ENCODE peak calls at places on chromosomes 2 and 18, in nine cellular contexts. O is spleen, Q is H1, I is GM12878, R is HCT116, N is Panc1, A is esophagus muscularis mucosa, L is HL-60, P is stomach. G is an unnamed sample.

GRCh38 chr2:14717131-14717530 is 84.6 kb downstream of the LRATD1 start:
- DNase-seq in L (no peak), Q (no peak), I (no peak), P (no peak), N (no peak), R (no peak), O (no peak), A (peak; percentile 24), G (no peak)

GRCh38 chr2:106332054-106332453 is 136.2 kb downstream of the RGPD3 start:
- DNase-seq in L (no peak), R (no peak), I (no peak), P (no peak), A (peak; percentile 47), O (no peak), Q (no peak), N (no peak), G (no peak)

GRCh38 chr2:165369131-165369935 is 100.2 kb upstream of the CSRNP3 start:
- DNase-seq in A (no peak), Q (no peak), I (no peak), P (peak; percentile 56), O (no peak), R (no peak), N (no peak), L (no peak), G (no peak)

GRCh38 chr2:47091118-47091517 is 64.0 kb downstream of the STPG4 start:
- DNase-seq in Q (no peak), N (no peak), O (no peak), I (no peak), P (no peak), L (no peak), A (no peak), R (no peak), G (no peak)

GRCh38 chr18:23422751-23423418 is 30.2 kb upstream of the RIOK3 start:
- DNase-seq in Q (peak; percentile 28), R (peak; percentile 78), A (no peak), O (peak; percentile 83), P (peak; percentile 57), L (peak; percentile 97), N (no peak), I (peak; percentile 92), G (no peak)

GRCh38 chr18:63098014-63098981 is 221.3 kb downstream of the BCL2 start:
- DNase-seq in P (no peak), O (no peak), N (no peak), L (peak; percentile 94), A (peak; percentile 57), Q (no peak), I (peak; percentile 77), R (no peak), G (no peak)

GRCh38 chr18:37397814-37398213 is 167.8 kb downstream of the CELF4 start:
- DNase-seq in O (peak; percentile 65), A (no peak), I (no peak), N (no peak), P (no peak), L (no peak), Q (no peak), R (no peak), G (no peak)

GRCh38 chr2:25491966-25492532 is 150.3 kb upstream of the DNMT3A start:
- DNase-seq in I (no peak), R (no peak), O (no peak), L (no peak), Q (no peak), P (no peak), N (no peak), A (no peak), G (no peak)

GRCh38 chr2:29425866-29426265 is 310.7 kb downstream of the CLIP4 start:
- DNase-seq in I (no peak), Q (no peak), O (no peak), A (no peak), N (no peak), L (no peak), P (no peak), R (no peak), G (no peak)

GRCh38 chr2:226079186-226079585 is 679.7 kb downstream of the NYAP2 start:
- DNase-seq in R (no peak), O (no peak), Q (no peak), P (no peak), N (no peak), L (no peak), A (no peak), I (no peak), G (no peak)

GRCh38 chr18:12443631-12444030 is 35.9 kb downstream of the PRELID3A start:
- DNase-seq in I (no peak), Q (no peak), N (no peak), P (no peak), O (no peak), A (no peak), R (no peak), L (no peak), G (peak; percentile 14)

GRCh38 chr2:128682266-128682665 is 363.6 kb upstream of the HS6ST1 start:
- DNase-seq in L (no peak), O (no peak), N (no peak), P (peak; percentile 8), I (no peak), Q (no peak), R (no peak), A (no peak), G (no peak)

GRCh38 chr2:55779459-55780421 is 86.1 kb upstream of the PNPT1 start:
- DNase-seq in N (peak; percentile 87), I (no peak), L (no peak), Q (no peak), R (peak; percentile 68), O (no peak), A (no peak), P (no peak), G (no peak)

GRCh38 chr2:121189656-121190381 is 95.2 kb downstream of the TFCP2L1 start:
- DNase-seq in L (no peak), R (no peak), A (no peak), Q (no peak), N (no peak), O (peak; percentile 68), I (no peak), P (peak; percentile 10), G (no peak)

GRCh38 chr2:113276216-113276905 is 2.4 kb downstream of the PAX8 start:
- DNase-seq in L (no peak), A (no peak), I (no peak), R (no peak), O (no peak), Q (no peak), P (no peak), N (no peak), G (no peak)

DNA sequence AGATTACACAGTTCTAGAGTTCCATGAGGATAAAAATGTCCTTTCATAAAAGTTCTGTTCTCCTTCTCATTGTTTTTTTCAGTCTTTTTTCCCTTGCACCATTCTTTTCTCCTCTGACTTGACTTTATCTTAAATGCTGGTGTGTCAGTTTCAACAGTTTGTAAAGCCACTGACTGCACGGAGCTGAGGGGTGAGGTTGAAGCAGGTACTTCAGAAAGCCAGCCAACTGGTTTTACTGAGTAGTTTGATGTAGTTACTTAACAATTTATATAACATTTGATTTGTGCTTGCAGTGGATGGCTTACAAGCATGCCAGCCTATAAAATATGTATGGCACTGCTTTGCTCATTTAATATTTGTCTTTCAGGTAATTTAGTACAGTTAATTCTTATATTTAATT is 55.3 kb downstream of the FAM171B start:
- DNase-seq in R (no peak), L (no peak), O (no peak), A (no peak), Q (no peak), N (no peak), I (no peak), P (no peak), G (no peak)
- TF ChIP-seq POLR2AphosphoS5 in R (no peak), L (no peak), O (no peak), A (no peak), Q (no peak), N (no peak), I (no peak), P (no peak), G (no peak)

DNA sequence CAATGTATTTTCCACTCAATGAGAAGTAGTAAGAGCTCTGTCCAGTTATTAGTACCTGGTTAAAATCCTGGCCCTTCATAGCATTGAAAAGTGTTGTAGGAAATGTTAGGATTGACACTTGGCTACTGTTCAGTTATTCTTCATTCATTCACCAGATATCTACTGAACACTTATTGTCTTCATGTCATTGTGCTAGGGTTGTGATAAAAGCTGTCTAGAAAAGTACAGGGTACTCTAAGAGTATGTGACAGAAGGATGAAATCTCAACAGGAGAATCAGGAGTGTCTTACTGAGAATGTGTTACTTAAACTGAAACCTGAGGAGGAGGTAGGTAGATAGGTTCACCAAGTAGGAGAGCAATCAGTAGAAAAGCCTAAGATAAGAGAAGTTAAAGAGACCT is 511.8 kb upstream of the RAB12 start:
- DNase-seq in R (no peak), O (no peak), N (no peak), A (no peak), Q (no peak), L (no peak), P (no peak), I (no peak), G (no peak)
- TF ChIP-seq POLR2AphosphoS5 in R (no peak), O (no peak), N (no peak), A (no peak), Q (no peak), L (no peak), P (no peak), I (no peak), G (no peak)

GRCh38 chr18:13726228-13726971 is at the start of the genes FAM210A and RNMT:
- DNase-seq in I (peak; percentile 86), L (peak; percentile 99), O (peak; percentile 99), R (peak; percentile 90), A (peak; percentile 99), N (peak; percentile 60), Q (peak; percentile 89), P (peak; percentile 96), G (peak; percentile 66)
- TF ChIP-seq POLR2AphosphoS5 in I (peak; percentile 84), L (peak; percentile 91), O (peak; percentile 99), R (peak; percentile 84), A (peak; percentile 100), N (peak; percentile 79), Q (peak; percentile 89), P (peak; percentile 99), G (peak; percentile 87)

DNA sequence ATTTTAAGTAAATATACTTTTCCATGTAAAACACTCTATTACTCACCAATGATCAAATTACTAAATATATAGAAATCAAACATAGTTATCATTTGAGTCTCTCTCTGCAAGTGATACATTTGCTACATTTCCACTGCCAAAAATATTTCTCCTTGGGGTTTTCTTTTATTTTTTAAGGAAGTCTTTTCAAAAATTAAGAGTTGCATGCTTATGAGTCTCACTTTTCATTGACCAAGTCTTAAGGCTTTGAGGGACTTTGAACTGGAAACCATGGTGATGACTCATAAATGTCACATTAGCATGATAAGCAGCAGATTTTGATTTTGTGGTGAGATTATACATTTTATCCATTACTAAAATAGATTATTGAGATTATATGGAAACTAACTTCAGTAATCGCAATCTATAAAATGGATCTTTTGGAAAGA is 152.9 kb downstream of the FAM124B start:
- DNase-seq in L (no peak), I (no peak), O (no peak), Q (no peak), A (no peak), N (no peak), R (no peak), P (no peak), G (no peak)
- TF ChIP-seq POLR2AphosphoS5 in L (no peak), I (no peak), O (no peak), Q (no peak), A (no peak), N (no peak), R (no peak), P (no peak), G (no peak)

GRCh38 chr2:204172074-204172600 is 235.6 kb downstream of the ICOS start:
- DNase-seq in A (no peak), P (no peak), Q (no peak), R (no peak), N (no peak), I (no peak), O (no peak), L (no peak), G (no peak)
- TF ChIP-seq POLR2AphosphoS5 in A (no peak), P (no peak), Q (no peak), R (no peak), N (no peak), I (no peak), O (no peak), L (no peak), G (no peak)

GRCh38 chr2:70086278-70086837 is 919 bp upstream of the PCBP1 start:
- DNase-seq in A (peak; percentile 95), I (peak; percentile 77), O (peak; percentile 95), N (peak; percentile 66), Q (peak; percentile 80), P (peak; percentile 68), R (peak; percentile 61), L (peak; percentile 91), G (no peak)
- TF ChIP-seq POLR2AphosphoS5 in A (peak; percentile 84), I (peak; percentile 95), O (no peak), N (no peak), Q (peak; percentile 89), P (peak; percentile 50), R (peak; percentile 45), L (peak; percentile 86), G (no peak)